ENCODE peak calls at places on chromosomes 16 and 17, in eight cellular contexts. One of them, this sample, is unnamed.

GRCh38 chr17:66737524-66737923 is 97.4 kb upstream of the CACNG5 start:
- DNase-seq in activated CD8-positive, alpha-beta T cell treated with anti-CD3 and anti-CD28 coated beads for 36 hours: no peak
- DNase-seq in tibial nerve: no peak
- DNase-seq in progenitor cell of endocrine pancreas: no peak
- DNase-seq in WTC11: peak; percentile 54
- DNase-seq in AG09309: peak; percentile 47
- DNase-seq in mammary epithelial cell: no peak
- DNase-seq in mucosa of descending colon: no peak
- DNase-seq in this sample: peak; percentile 79

GRCh38 chr16:27399969-27400368 is 2.0 kb upstream of the IL21R start:
- DNase-seq in mucosa of descending colon: no peak
- DNase-seq in progenitor cell of endocrine pancreas: no peak
- DNase-seq in tibial nerve: no peak
- DNase-seq in AG09309: no peak
- DNase-seq in mammary epithelial cell: no peak
- DNase-seq in WTC11: no peak
- DNase-seq in activated CD8-positive, alpha-beta T cell treated with anti-CD3 and anti-CD28 coated beads for 36 hours: no peak
- DNase-seq in this sample: no peak

GRCh38 chr16:73949574-73950348 is 346.9 kb upstream of the PSMD7 start:
- DNase-seq in mammary epithelial cell: peak; percentile 46
- DNase-seq in activated CD8-positive, alpha-beta T cell treated with anti-CD3 and anti-CD28 coated beads for 36 hours: no peak
- DNase-seq in progenitor cell of endocrine pancreas: no peak
- DNase-seq in tibial nerve: peak; percentile 45
- DNase-seq in WTC11: no peak
- DNase-seq in AG09309: peak; percentile 96
- DNase-seq in mucosa of descending colon: no peak
- DNase-seq in this sample: no peak

GRCh38 chr16:52257534-52257933 is 289.4 kb downstream of the TOX3 start:
- DNase-seq in AG09309: no peak
- DNase-seq in mammary epithelial cell: no peak
- DNase-seq in mucosa of descending colon: no peak
- DNase-seq in tibial nerve: no peak
- DNase-seq in activated CD8-positive, alpha-beta T cell treated with anti-CD3 and anti-CD28 coated beads for 36 hours: no peak
- DNase-seq in WTC11: no peak
- DNase-seq in progenitor cell of endocrine pancreas: no peak
- DNase-seq in this sample: no peak

GRCh38 chr16:66273036-66273435 is 93.5 kb upstream of the CDH5 start:
- DNase-seq in mucosa of descending colon: no peak
- DNase-seq in WTC11: no peak
- DNase-seq in AG09309: no peak
- DNase-seq in activated CD8-positive, alpha-beta T cell treated with anti-CD3 and anti-CD28 coated beads for 36 hours: no peak
- DNase-seq in mammary epithelial cell: no peak
- DNase-seq in progenitor cell of endocrine pancreas: no peak
- DNase-seq in tibial nerve: no peak
- DNase-seq in this sample: no peak

GRCh38 chr17:2688351-2689342 is 22.9 kb downstream of the CLUH start:
- DNase-seq in tibial nerve: no peak
- DNase-seq in activated CD8-positive, alpha-beta T cell treated with anti-CD3 and anti-CD28 coated beads for 36 hours: no peak
- DNase-seq in mucosa of descending colon: no peak
- DNase-seq in WTC11: no peak
- DNase-seq in progenitor cell of endocrine pancreas: peak; percentile 9
- DNase-seq in mammary epithelial cell: peak; percentile 21
- DNase-seq in AG09309: no peak
- DNase-seq in this sample: no peak

GRCh38 chr17:80851277-80851925 is 140.2 kb upstream of the CHMP6 start:
- DNase-seq in WTC11: no peak
- DNase-seq in AG09309: no peak
- DNase-seq in mammary epithelial cell: no peak
- DNase-seq in progenitor cell of endocrine pancreas: no peak
- DNase-seq in mucosa of descending colon: no peak
- DNase-seq in activated CD8-positive, alpha-beta T cell treated with anti-CD3 and anti-CD28 coated beads for 36 hours: no peak
- DNase-seq in tibial nerve: no peak
- DNase-seq in this sample: no peak

GRCh38 chr16:92431-93339 is 14.7 kb downstream of the MPG start:
- DNase-seq in activated CD8-positive, alpha-beta T cell treated with anti-CD3 and anti-CD28 coated beads for 36 hours: no peak
- DNase-seq in mucosa of descending colon: peak; percentile 30
- DNase-seq in progenitor cell of endocrine pancreas: no peak
- DNase-seq in WTC11: no peak
- DNase-seq in mammary epithelial cell: no peak
- DNase-seq in tibial nerve: no peak
- DNase-seq in AG09309: no peak
- DNase-seq in this sample: no peak

GRCh38 chr16:12191102-12191501 is 214.6 kb downstream of the SNX29 start:
- DNase-seq in AG09309: no peak
- DNase-seq in tibial nerve: no peak
- DNase-seq in WTC11: no peak
- DNase-seq in mammary epithelial cell: no peak
- DNase-seq in mucosa of descending colon: no peak
- DNase-seq in progenitor cell of endocrine pancreas: no peak
- DNase-seq in activated CD8-positive, alpha-beta T cell treated with anti-CD3 and anti-CD28 coated beads for 36 hours: no peak
- DNase-seq in this sample: no peak

GRCh38 chr17:79042421-79043190 is 18.6 kb downstream of the C1QTNF1 start:
- DNase-seq in tibial nerve: peak; percentile 74
- DNase-seq in mucosa of descending colon: peak; percentile 82
- DNase-seq in AG09309: no peak
- DNase-seq in WTC11: peak; percentile 90
- DNase-seq in activated CD8-positive, alpha-beta T cell treated with anti-CD3 and anti-CD28 coated beads for 36 hours: peak; percentile 85
- DNase-seq in mammary epithelial cell: peak; percentile 54
- DNase-seq in progenitor cell of endocrine pancreas: no peak
- DNase-seq in this sample: peak; percentile 88

GRCh38 chr16:29899516-29900101 is at the start of gene SEZ6L2:
- DNase-seq in tibial nerve: peak; percentile 51
- DNase-seq in activated CD8-positive, alpha-beta T cell treated with anti-CD3 and anti-CD28 coated beads for 36 hours: peak; percentile 73
- DNase-seq in mammary epithelial cell: peak; percentile 88
- DNase-seq in progenitor cell of endocrine pancreas: no peak
- DNase-seq in AG09309: peak; percentile 52
- DNase-seq in mucosa of descending colon: peak; percentile 83
- DNase-seq in WTC11: peak; percentile 90
- DNase-seq in this sample: peak; percentile 98

GRCh38 chr16:51763072-51763658 is 612.1 kb upstream of the SALL1 start:
- DNase-seq in AG09309: no peak
- DNase-seq in progenitor cell of endocrine pancreas: no peak
- DNase-seq in WTC11: peak; percentile 46
- DNase-seq in tibial nerve: no peak
- DNase-seq in activated CD8-positive, alpha-beta T cell treated with anti-CD3 and anti-CD28 coated beads for 36 hours: no peak
- DNase-seq in mammary epithelial cell: no peak
- DNase-seq in mucosa of descending colon: no peak
- DNase-seq in this sample: peak; percentile 62

GRCh38 chr17:14762736-14763479 is 462.0 kb downstream of the HS3ST3B1 start:
- DNase-seq in AG09309: no peak
- DNase-seq in activated CD8-positive, alpha-beta T cell treated with anti-CD3 and anti-CD28 coated beads for 36 hours: no peak
- DNase-seq in tibial nerve: no peak
- DNase-seq in WTC11: no peak
- DNase-seq in progenitor cell of endocrine pancreas: no peak
- DNase-seq in mammary epithelial cell: no peak
- DNase-seq in mucosa of descending colon: no peak
- DNase-seq in this sample: no peak

GRCh38 chr16:89700100-89700648 is 1.3 kb downstream of the SPATA2L start:
- DNase-seq in WTC11: peak; percentile 100
- DNase-seq in progenitor cell of endocrine pancreas: peak; percentile 98
- DNase-seq in mammary epithelial cell: peak; percentile 98
- DNase-seq in activated CD8-positive, alpha-beta T cell treated with anti-CD3 and anti-CD28 coated beads for 36 hours: peak; percentile 98
- DNase-seq in AG09309: peak; percentile 88
- DNase-seq in mucosa of descending colon: peak; percentile 100
- DNase-seq in tibial nerve: peak; percentile 98
- DNase-seq in this sample: peak; percentile 100
- TF ChIP-seq CTCF in WTC11: no peak
- TF ChIP-seq CTCF in progenitor cell of endocrine pancreas: peak; percentile 83
- TF ChIP-seq CTCF in mammary epithelial cell: peak; percentile 89
- TF ChIP-seq CTCF in activated CD8-positive, alpha-beta T cell treated with anti-CD3 and anti-CD28 coated beads for 36 hours: peak; percentile 88
- TF ChIP-seq CTCF in AG09309: peak; percentile 76
- TF ChIP-seq CTCF in mucosa of descending colon: peak; percentile 84
- TF ChIP-seq CTCF in tibial nerve: peak; percentile 77
- TF ChIP-seq CTCF in this sample: peak; percentile 77

DNA sequence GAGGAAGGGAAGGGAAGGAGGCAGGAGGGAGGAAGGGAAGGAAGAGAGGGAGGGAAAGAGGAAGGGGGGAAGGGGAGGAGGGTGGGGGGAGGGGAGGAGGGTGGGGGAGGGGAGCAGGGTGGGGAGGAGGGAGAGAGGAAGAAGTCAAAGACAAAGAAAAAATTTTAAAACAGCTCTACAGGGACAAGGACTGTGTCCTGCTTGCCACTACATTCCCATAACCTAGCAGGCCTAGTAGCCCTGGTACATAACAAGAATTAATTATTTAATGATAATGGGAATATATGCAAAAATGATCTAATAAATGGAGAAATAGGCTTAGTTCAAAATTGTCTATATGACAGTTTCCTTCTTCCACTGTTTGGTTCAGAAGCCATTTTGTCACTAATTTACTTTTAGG is 47.6 kb upstream of the NOG start:
- DNase-seq in mucosa of descending colon: no peak
- DNase-seq in WTC11: no peak
- DNase-seq in mammary epithelial cell: no peak
- DNase-seq in tibial nerve: no peak
- DNase-seq in AG09309: no peak
- DNase-seq in progenitor cell of endocrine pancreas: no peak
- DNase-seq in activated CD8-positive, alpha-beta T cell treated with anti-CD3 and anti-CD28 coated beads for 36 hours: no peak
- DNase-seq in this sample: no peak
- TF ChIP-seq CTCF in mucosa of descending colon: no peak
- TF ChIP-seq CTCF in WTC11: no peak
- TF ChIP-seq CTCF in mammary epithelial cell: no peak
- TF ChIP-seq CTCF in tibial nerve: no peak
- TF ChIP-seq CTCF in AG09309: no peak
- TF ChIP-seq CTCF in progenitor cell of endocrine pancreas: no peak
- TF ChIP-seq CTCF in activated CD8-positive, alpha-beta T cell treated with anti-CD3 and anti-CD28 coated beads for 36 hours: no peak
- TF ChIP-seq CTCF in this sample: no peak

DNA sequence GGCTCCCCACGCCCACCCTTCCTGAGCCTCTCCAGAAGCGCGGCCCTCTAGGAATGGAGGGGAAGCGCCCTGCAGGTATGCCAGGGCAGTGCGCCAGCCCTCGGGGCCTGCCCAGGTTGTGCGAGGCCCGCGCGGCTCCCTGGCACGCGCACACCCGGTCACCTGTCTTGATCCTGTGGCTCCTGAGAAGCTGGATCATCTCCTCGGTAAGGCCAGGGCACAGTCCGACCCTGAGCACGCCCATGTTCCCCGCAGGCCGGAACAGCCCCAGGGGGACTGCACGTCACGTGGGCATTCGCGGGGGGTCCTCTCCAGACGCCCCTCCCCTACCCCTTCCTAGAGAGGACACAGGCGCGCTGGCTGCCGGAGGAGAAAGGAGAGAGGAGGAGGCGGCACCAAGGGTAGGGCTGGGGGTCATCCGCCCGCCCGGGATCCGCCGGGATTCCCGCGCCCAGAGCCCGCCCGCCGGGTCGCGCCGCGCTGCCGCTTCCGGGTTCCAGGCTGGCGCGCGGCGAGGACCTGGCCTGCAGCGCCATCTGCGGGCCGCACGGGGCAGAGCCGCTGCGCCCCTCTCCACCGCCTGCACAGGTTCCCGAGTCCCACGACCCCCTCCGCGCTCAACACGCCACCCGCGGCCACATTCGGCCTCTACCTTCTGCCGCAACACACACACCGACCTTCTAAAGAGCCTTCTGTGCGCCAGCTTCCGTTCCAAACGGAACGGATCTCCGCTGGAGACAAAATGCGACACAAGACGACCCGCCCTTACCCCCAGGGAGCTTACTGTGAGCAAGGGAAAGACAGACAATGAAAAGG is at the start of gene RAD51D:
- DNase-seq in progenitor cell of endocrine pancreas: peak; percentile 75
- DNase-seq in mammary epithelial cell: peak; percentile 55
- DNase-seq in activated CD8-positive, alpha-beta T cell treated with anti-CD3 and anti-CD28 coated beads for 36 hours: peak; percentile 83
- DNase-seq in WTC11: peak; percentile 82
- DNase-seq in tibial nerve: peak; percentile 58
- DNase-seq in mucosa of descending colon: peak; percentile 80
- DNase-seq in AG09309: no peak
- DNase-seq in this sample: peak; percentile 90
- TF ChIP-seq CTCF in progenitor cell of endocrine pancreas: peak; percentile 95
- TF ChIP-seq CTCF in mammary epithelial cell: peak; percentile 80
- TF ChIP-seq CTCF in activated CD8-positive, alpha-beta T cell treated with anti-CD3 and anti-CD28 coated beads for 36 hours: peak; percentile 91
- TF ChIP-seq CTCF in WTC11: peak; percentile 90
- TF ChIP-seq CTCF in tibial nerve: peak; percentile 96
- TF ChIP-seq CTCF in mucosa of descending colon: peak; percentile 91
- TF ChIP-seq CTCF in AG09309: peak; percentile 73
- TF ChIP-seq CTCF in this sample: peak; percentile 72

GRCh38 chr17:47651704-47652103 is 2.0 kb downstream of the KPNB1 start:
- DNase-seq in mucosa of descending colon: no peak
- DNase-seq in tibial nerve: no peak
- DNase-seq in WTC11: no peak
- DNase-seq in activated CD8-positive, alpha-beta T cell treated with anti-CD3 and anti-CD28 coated beads for 36 hours: no peak
- DNase-seq in AG09309: no peak
- DNase-seq in progenitor cell of endocrine pancreas: no peak
- DNase-seq in mammary epithelial cell: no peak
- DNase-seq in this sample: no peak

GRCh38 chr17:47649153-47649971 is at the start of gene KPNB1:
- DNase-seq in WTC11: peak; percentile 99
- DNase-seq in AG09309: peak; percentile 100
- DNase-seq in mucosa of descending colon: peak; percentile 100
- DNase-seq in progenitor cell of endocrine pancreas: peak; percentile 99
- DNase-seq in activated CD8-positive, alpha-beta T cell treated with anti-CD3 and anti-CD28 coated beads for 36 hours: peak; percentile 99
- DNase-seq in mammary epithelial cell: peak; percentile 100
- DNase-seq in tibial nerve: peak; percentile 98
- DNase-seq in this sample: peak; percentile 99

GRCh38 chr17:47649972-47650524 is 329 bp downstream of the KPNB1 start:
- DNase-seq in activated CD8-positive, alpha-beta T cell treated with anti-CD3 and anti-CD28 coated beads for 36 hours: peak; percentile 68
- DNase-seq in mucosa of descending colon: no peak
- DNase-seq in tibial nerve: peak; percentile 30
- DNase-seq in progenitor cell of endocrine pancreas: no peak
- DNase-seq in AG09309: no peak
- DNase-seq in WTC11: no peak
- DNase-seq in mammary epithelial cell: no peak
- DNase-seq in this sample: peak; percentile 59

GRCh38 chr17:47652570-47652969 is 2.9 kb downstream of the KPNB1 start:
- DNase-seq in mammary epithelial cell: no peak
- DNase-seq in activated CD8-positive, alpha-beta T cell treated with anti-CD3 and anti-CD28 coated beads for 36 hours: no peak
- DNase-seq in progenitor cell of endocrine pancreas: no peak
- DNase-seq in AG09309: no peak
- DNase-seq in WTC11: no peak
- DNase-seq in mucosa of descending colon: no peak
- DNase-seq in tibial nerve: no peak
- DNase-seq in this sample: no peak

DNA sequence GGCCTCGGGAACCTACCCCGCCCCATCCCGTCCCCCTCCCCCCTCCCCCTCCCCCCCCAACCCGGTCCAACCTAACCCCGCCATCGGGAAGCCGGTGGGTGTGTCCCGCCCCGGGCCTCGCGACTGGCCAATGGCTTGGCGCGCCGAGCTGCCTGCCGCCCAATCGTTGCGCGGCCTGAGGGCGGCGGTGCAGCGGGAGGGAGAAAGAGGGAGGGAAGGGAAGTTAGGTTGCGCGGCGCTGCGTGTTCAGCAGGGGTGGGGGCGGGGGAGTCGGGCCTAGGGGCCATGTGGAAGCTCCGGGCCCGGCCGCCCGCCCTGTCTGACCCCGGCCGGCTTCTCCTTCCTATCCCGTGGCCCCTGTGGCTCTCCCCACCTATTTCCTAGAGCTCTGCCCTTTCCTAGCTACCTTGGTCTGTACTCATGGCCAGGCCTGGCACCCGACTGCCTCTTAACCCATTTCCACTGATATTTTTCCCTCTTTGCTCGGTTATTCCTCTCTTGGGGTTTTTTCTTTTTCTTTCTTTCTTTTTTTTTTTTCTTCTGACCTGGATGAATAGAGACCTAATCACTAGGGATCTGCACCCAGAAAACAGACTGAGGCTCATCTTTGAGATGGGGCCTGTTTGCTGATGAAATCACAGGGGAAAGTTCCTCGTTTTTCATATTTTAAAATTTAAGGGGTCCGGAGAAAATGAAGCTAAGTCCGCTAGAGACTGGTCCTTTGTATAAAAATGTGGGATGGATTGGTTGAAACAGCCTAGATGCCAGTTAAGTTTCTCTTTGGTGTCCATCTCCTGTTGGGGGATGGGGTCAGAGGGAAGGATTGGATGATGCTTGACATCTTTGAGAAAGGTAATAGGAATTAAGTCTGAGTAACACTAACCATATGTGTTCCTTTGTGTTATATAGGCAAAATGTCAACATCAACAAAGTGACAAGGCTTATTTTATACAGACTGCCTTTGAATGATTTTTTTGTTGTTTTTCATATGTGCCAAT is 1.1 kb downstream of the KPNB1 start:
- DNase-seq in WTC11: peak; percentile 97
- DNase-seq in mucosa of descending colon: peak; percentile 98
- DNase-seq in tibial nerve: peak; percentile 83
- DNase-seq in AG09309: peak; percentile 71
- DNase-seq in activated CD8-positive, alpha-beta T cell treated with anti-CD3 and anti-CD28 coated beads for 36 hours: peak; percentile 95
- DNase-seq in mammary epithelial cell: peak; percentile 98
- DNase-seq in progenitor cell of endocrine pancreas: peak; percentile 86
- DNase-seq in this sample: peak; percentile 99
- TF ChIP-seq CTCF in WTC11: no peak
- TF ChIP-seq CTCF in mucosa of descending colon: no peak
- TF ChIP-seq CTCF in tibial nerve: peak; percentile 10
- TF ChIP-seq CTCF in AG09309: no peak
- TF ChIP-seq CTCF in activated CD8-positive, alpha-beta T cell treated with anti-CD3 and anti-CD28 coated beads for 36 hours: no peak
- TF ChIP-seq CTCF in mammary epithelial cell: no peak
- TF ChIP-seq CTCF in progenitor cell of endocrine pancreas: no peak
- TF ChIP-seq CTCF in this sample: no peak